ENCODE peak calls at places on chromosomes 7 and 10, in eight cellular contexts. Q is Kasumi-1, G is EL, U is ACHN, Z is HFFc6, N is mucosa of gallbladder, J is cardiac fibroblast, F is mucosa of descending colon. R is an unnamed sample.

GRCh38 chr7:74226633-74227032 is 16.8 kb downstream of the LAT2 start:
- DNase-seq in F (no peak), N (no peak), Z (no peak), G (no peak), U (no peak), J (no peak), Q (peak; percentile 88), R (peak; percentile 84)

GRCh38 chr7:137946015-137946414 is 55.9 kb downstream of the CREB3L2 start:
- DNase-seq in Q (no peak), N (no peak), G (no peak), F (no peak), Z (no peak), U (no peak), J (no peak), R (no peak)

GRCh38 chr10:34504534-34504933 is 310.6 kb downstream of the PARD3 start:
- DNase-seq in F (no peak), N (no peak), Z (peak; percentile 42), U (peak; percentile 76), G (peak; percentile 55), Q (no peak), J (peak; percentile 52), R (no peak)

GRCh38 chr7:34036069-34036920 is 131.0 kb downstream of the BMPER start:
- DNase-seq in Q (no peak), U (no peak), Z (no peak), F (peak; percentile 92), N (peak; percentile 87), G (no peak), J (peak; percentile 63), R (no peak)

GRCh38 chr10:110013615-110014293 is 6.0 kb downstream of the ADD3 start:
- DNase-seq in F (no peak), U (no peak), N (no peak), Z (no peak), Q (no peak), G (no peak), J (peak; percentile 59), R (no peak)

GRCh38 chr7:155813791-155814568 is 1.7 kb upstream of the SHH start:
- DNase-seq in U (no peak), Z (no peak), Q (no peak), N (no peak), F (no peak), G (no peak), J (no peak), R (no peak)

GRCh38 chr7:45402480-45403218 is 171.5 kb upstream of the ADCY1 start:
- DNase-seq in N (no peak), J (peak; percentile 64), Q (peak; percentile 44), Z (no peak), U (no peak), F (no peak), G (peak; percentile 57), R (peak; percentile 81)

GRCh38 chr10:48400129-48400849 is 93.8 kb downstream of the MAPK8 start:
- DNase-seq in U (no peak), Z (peak; percentile 67), F (no peak), J (peak; percentile 34), G (peak; percentile 67), N (no peak), Q (no peak), R (no peak)

GRCh38 chr10:126405239-126405785 is 17.0 kb upstream of the ADAM12 start:
- DNase-seq in Z (no peak), Q (no peak), N (no peak), F (no peak), G (no peak), U (no peak), J (no peak), R (no peak)

GRCh38 chr10:46555366-46555712 is 1.1 kb downstream of the GPRIN2 start:
- DNase-seq in G (no peak), Z (no peak), N (peak; percentile 10), U (no peak), J (no peak), Q (no peak), F (no peak), R (no peak)

GRCh38 chr7:55019691-55020480 is 1.1 kb downstream of the EGFR start:
- DNase-seq in F (peak; percentile 63), J (no peak), N (no peak), Q (no peak), Z (no peak), U (peak; percentile 56), G (peak; percentile 51), R (no peak)

GRCh38 chr10:112775892-112776679 is 174.0 kb upstream of the TCF7L2 start:
- DNase-seq in Q (no peak), U (no peak), F (peak; percentile 25), Z (no peak), N (peak; percentile 86), J (no peak), G (no peak), R (no peak)

GRCh38 chr7:37916673-37917660 is at the start of gene SFRP4:
- DNase-seq in Z (no peak), Q (peak; percentile 87), U (peak; percentile 92), N (peak; percentile 22), F (peak; percentile 46), G (peak; percentile 27), J (peak; percentile 74), R (peak; percentile 67)

GRCh38 chr10:132662186-132662920 is 123.6 kb downstream of the NKX6-2 start:
- DNase-seq in G (no peak), Z (no peak), N (no peak), F (no peak), U (no peak), J (no peak), Q (no peak), R (no peak)

GRCh38 chr10:126171555-126171954 is 216.7 kb downstream of the ADAM12 start:
- DNase-seq in F (no peak), G (peak; percentile 86), U (no peak), J (peak; percentile 88), Z (peak; percentile 71), N (no peak), Q (no peak), R (no peak)

GRCh38 chr7:192035-192649 is at the start of gene FAM20C:
- DNase-seq in F (peak; percentile 81), N (peak; percentile 85), U (peak; percentile 91), G (peak; percentile 79), J (peak; percentile 77), Q (peak; percentile 11), Z (peak; percentile 60), R (peak; percentile 6)

GRCh38 chr10:50508315-50509051 is 115.3 kb downstream of the SGMS1 start:
- DNase-seq in N (no peak), J (no peak), G (no peak), F (no peak), Q (no peak), U (peak; percentile 34), Z (no peak), R (no peak)

GRCh38 chr7:45890902-45891461 is 2.7 kb downstream of the IGFBP1 start:
- DNase-seq in Q (peak; percentile 73), G (peak; percentile 57), J (peak; percentile 70), F (peak; percentile 17), N (no peak), Z (peak; percentile 36), U (peak; percentile 59), R (peak; percentile 9)

GRCh38 chr7:150909192-150909591 is 56.9 kb downstream of the AOC1 start:
- DNase-seq in N (no peak), U (no peak), J (no peak), Q (peak; percentile 93), F (no peak), Z (no peak), G (no peak), R (no peak)

GRCh38 chr7:151608031-151608551 is 88.4 kb upstream of the RHEB start:
- DNase-seq in Z (no peak), G (peak; percentile 3), Q (no peak), F (peak; percentile 47), U (no peak), N (no peak), J (no peak), R (no peak)

GRCh38 chr7:77783111-77783510 is 15.1 kb downstream of the TMEM60 start:
- DNase-seq in Z (no peak), U (no peak), F (no peak), G (no peak), J (no peak), Q (no peak), N (no peak), R (no peak)

GRCh38 chr7:8190121-8190895 is 71.7 kb downstream of the ICA1 start:
- DNase-seq in J (peak; percentile 73), F (peak; percentile 81), U (peak; percentile 80), Z (peak; percentile 28), N (peak; percentile 71), G (peak; percentile 51), Q (peak; percentile 43), R (peak; percentile 53)

GRCh38 chr7:81594767-81595166 is 175.1 kb downstream of the HGF start:
- DNase-seq in Z (no peak), N (no peak), G (no peak), J (peak; percentile 82), F (no peak), U (no peak), Q (no peak), R (no peak)

GRCh38 chr10:79442171-79443040 is 3.0 kb downstream of the ZCCHC24 start:
- DNase-seq in Z (no peak), F (no peak), G (no peak), Q (no peak), U (no peak), N (no peak), J (no peak), R (no peak)

GRCh38 chr10:23310443-23310842 is 34.2 kb downstream of the C10orf67 start:
- DNase-seq in G (peak; percentile 24), J (no peak), Q (no peak), U (no peak), F (no peak), N (no peak), Z (no peak), R (no peak)

R was measured in AML-193.